ENCODE peak calls at places on chromosomes 13 and 19, in seven cellular contexts. W is tibial nerve, K is IMR-90, N is uterus, E is stomach, H is adrenal gland, A is transverse colon. D is an unnamed sample.
A peak's percentile ranks its signal among the peaks of the same experiment; 100 is the strongest.

GRCh38 chr13:112859817-112860190 is 109.2 kb upstream of the MCF2L start:
- DNase-seq in E (no peak), K (peak; percentile 82), W (peak; percentile 65), A (no peak), H (peak; percentile 76), N (peak; percentile 52), D (no peak)

GRCh38 chr19:45564131-45564780 is 20.3 kb downstream of the OPA3 start:
- DNase-seq in N (no peak), E (no peak), H (no peak), W (no peak), A (no peak), K (no peak), D (no peak)

GRCh38 chr19:49506575-49507105 is 5.8 kb upstream of the FCGRT start:
- DNase-seq in A (peak; percentile 83), E (peak; percentile 76), K (no peak), H (peak; percentile 77), N (no peak), W (peak; percentile 59), D (no peak)

GRCh38 chr19:10135551-10136334 is 16.0 kb upstream of the EIF3G start:
- DNase-seq in A (no peak), E (no peak), N (no peak), H (no peak), K (no peak), W (no peak), D (no peak)

GRCh38 chr13:50526771-50527567 is 316.5 kb downstream of the DLEU7 start:
- DNase-seq in N (no peak), E (no peak), A (peak; percentile 13), K (no peak), W (no peak), H (no peak), D (no peak)

GRCh38 chr13:96816261-96816660 is 178.0 kb downstream of the OXGR1 start:
- DNase-seq in W (peak; percentile 78), K (no peak), E (no peak), A (no peak), N (peak; percentile 19), H (no peak), D (no peak)

GRCh38 chr13:33678906-33679657 is 138.9 kb upstream of the RFC3 start:
- DNase-seq in N (peak; percentile 39), K (peak; percentile 1), W (peak; percentile 34), E (peak; percentile 83), A (peak; percentile 62), H (peak; percentile 68), D (no peak)

GRCh38 chr13:19864339-19865309 is 1.2 kb upstream of the ZMYM5 start:
- DNase-seq in A (peak; percentile 75), W (peak; percentile 88), H (peak; percentile 87), K (peak; percentile 9), E (peak; percentile 70), N (peak; percentile 67), D (no peak)

GRCh38 chr19:51552996-51553725 is 17.9 kb upstream of the ZNF175 start:
- DNase-seq in N (no peak), W (peak; percentile 54), K (peak; percentile 47), E (peak; percentile 45), H (peak; percentile 69), A (peak; percentile 43), D (no peak)

GRCh38 chr13:35699181-35699580 is 222.7 kb upstream of the MAB21L1 start:
- DNase-seq in W (no peak), N (no peak), H (no peak), E (no peak), A (no peak), K (peak; percentile 72), D (no peak)

GRCh38 chr13:27643334-27644158 is 21.9 kb downstream of the POLR1D start:
- DNase-seq in E (no peak), W (no peak), H (no peak), K (no peak), A (no peak), N (no peak), D (no peak)

GRCh38 chr13:31891472-31891871 is 140.1 kb upstream of the FRY start:
- DNase-seq in N (no peak), K (no peak), W (no peak), H (no peak), E (peak; percentile 65), A (no peak), D (no peak)

GRCh38 chr13:75993823-75994222 is 357.7 kb downstream of the LMO7 start:
- DNase-seq in W (no peak), N (no peak), E (no peak), A (no peak), K (peak; percentile 3), H (no peak), D (no peak)

GRCh38 chr19:19997656-19998268 is 41.5 kb downstream of the ZNF682 start:
- DNase-seq in H (peak; percentile 56), W (no peak), A (peak; percentile 24), E (peak; percentile 27), N (peak; percentile 15), K (no peak), D (no peak)

GRCh38 chr19:19342086-19343015 is 21.7 kb downstream of the MAU2 start:
- DNase-seq in K (peak; percentile 46), W (no peak), N (peak; percentile 32), A (peak; percentile 65), H (peak; percentile 90), E (peak; percentile 76), D (no peak)

GRCh38 chr19:14370169-14370998 is 10.9 kb upstream of the ADGRE5 start:
- DNase-seq in K (no peak), E (no peak), A (no peak), N (no peak), W (no peak), H (no peak), D (no peak)

GRCh38 chr13:28494861-28495585 is at the start of gene FLT1:
- DNase-seq in H (peak; percentile 72), E (peak; percentile 27), W (no peak), A (no peak), N (peak; percentile 63), K (peak; percentile 38), D (no peak)

GRCh38 chr13:110108348-110109139 is 198.4 kb downstream of the COL4A1 start:
- DNase-seq in E (peak; percentile 76), H (peak; percentile 94), W (peak; percentile 71), N (peak; percentile 80), A (peak; percentile 59), K (peak; percentile 88), D (peak; percentile 93)

GRCh38 chr19:14840206-14840605 is 5.2 kb upstream of the OR7A5 start:
- DNase-seq in H (no peak), E (no peak), K (no peak), A (no peak), N (no peak), W (no peak), D (no peak)

GRCh38 chr19:2495130-2495641 is 19.3 kb downstream of the GADD45B start:
- DNase-seq in E (peak; percentile 96), A (peak; percentile 93), W (peak; percentile 59), N (peak; percentile 66), H (peak; percentile 91), K (peak; percentile 40), D (no peak)

GRCh38 chr19:18297308-18297707 is 15.9 kb upstream of the JUND start:
- DNase-seq in K (peak; percentile 33), E (no peak), A (no peak), H (no peak), N (peak; percentile 49), W (no peak), D (no peak)

GRCh38 chr19:49820125-49820524 is 2.0 kb downstream of the MED25 start:
- DNase-seq in N (no peak), K (no peak), E (peak; percentile 47), H (peak; percentile 89), W (no peak), A (no peak), D (no peak)

GRCh38 chr13:27638521-27638920 is 16.8 kb downstream of the POLR1D start:
- DNase-seq in E (no peak), N (peak; percentile 24), K (peak; percentile 57), W (no peak), H (peak; percentile 80), A (no peak), D (no peak)

GRCh38 chr13:45882626-45883025 is 31.1 kb upstream of the SIAH3 start:
- DNase-seq in E (no peak), A (no peak), W (no peak), K (no peak), N (no peak), H (no peak), D (no peak)

GRCh38 chr19:24140099-24140498 is 53.1 kb downstream of the ZNF254 start:
- DNase-seq in K (peak; percentile 96), A (no peak), E (no peak), W (no peak), H (no peak), N (no peak), D (no peak)

GRCh38 chr19:17246681-17247425 is 1.1 kb upstream of the NR2F6 start:
- DNase-seq in E (peak; percentile 61), A (peak; percentile 69), H (no peak), W (no peak), K (peak; percentile 23), N (no peak), D (no peak)

GRCh38 chr13:93290503-93290902 is 63.9 kb downstream of the GPC6 start:
- DNase-seq in H (no peak), A (no peak), W (no peak), K (peak; percentile 46), E (no peak), N (no peak), D (no peak)

DNA sequence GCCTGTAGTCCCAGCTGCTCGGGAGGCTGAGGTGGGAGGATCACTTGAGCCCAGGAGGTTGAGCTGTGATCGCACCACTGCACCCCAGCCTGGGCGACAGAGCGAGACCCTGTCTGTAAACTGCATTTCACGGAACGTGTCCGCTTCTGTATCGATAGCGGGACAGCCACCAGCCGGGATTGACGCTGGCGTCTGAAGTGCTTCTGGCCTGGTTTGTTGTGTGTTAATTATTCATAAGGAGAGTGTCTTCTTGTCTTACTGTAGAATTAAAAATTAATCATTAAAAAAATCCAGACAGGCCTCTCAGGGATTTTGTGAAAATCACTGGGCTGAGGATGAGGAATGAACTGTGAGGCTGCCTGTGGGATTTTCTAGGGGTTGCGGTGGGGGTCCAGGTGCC is 16.2 kb upstream of the MISP start:
- DNase-seq in A (no peak), E (no peak), N (no peak), W (no peak), H (no peak), K (no peak), D (no peak)
- H3K4me1 ChIP-seq in A (peaks cover 9% of the 10 kb centered on the region), E (peaks cover 13% of the 10 kb centered on the region), N (no peaks in the 10 kb centered on the region), W (peaks cover 9% of the 10 kb centered on the region), H (no peaks in the 10 kb centered on the region), K (no peaks in the 10 kb centered on the region), D (peaks cover 9% of the 10 kb centered on the region)

GRCh38 chr19:13056052-13056660 is 46.5 kb downstream of the LYL1 start:
- DNase-seq in K (peak; percentile 71), A (peak; percentile 61), H (no peak), E (peak; percentile 52), N (peak; percentile 86), W (peak; percentile 53), D (no peak)
- TF ChIP-seq POLR2A in K (no peak), A (no peak), H (no peak), E (no peak), N (peak; percentile 17), W (no peak), D (no peak)

GRCh38 chr19:30936276-30936675 is 413.0 kb downstream of the TSHZ3 start:
- DNase-seq in W (no peak), E (no peak), A (no peak), N (no peak), K (no peak), H (no peak), D (peak; percentile 53)
- H3K4me1 ChIP-seq in W (no peaks in the 10 kb centered on the region), E (no peaks in the 10 kb centered on the region), A (no peaks in the 10 kb centered on the region), N (no peaks in the 10 kb centered on the region), K (no peaks in the 10 kb centered on the region), H (no peaks in the 10 kb centered on the region), D (no peaks in the 10 kb centered on the region)

DNA sequence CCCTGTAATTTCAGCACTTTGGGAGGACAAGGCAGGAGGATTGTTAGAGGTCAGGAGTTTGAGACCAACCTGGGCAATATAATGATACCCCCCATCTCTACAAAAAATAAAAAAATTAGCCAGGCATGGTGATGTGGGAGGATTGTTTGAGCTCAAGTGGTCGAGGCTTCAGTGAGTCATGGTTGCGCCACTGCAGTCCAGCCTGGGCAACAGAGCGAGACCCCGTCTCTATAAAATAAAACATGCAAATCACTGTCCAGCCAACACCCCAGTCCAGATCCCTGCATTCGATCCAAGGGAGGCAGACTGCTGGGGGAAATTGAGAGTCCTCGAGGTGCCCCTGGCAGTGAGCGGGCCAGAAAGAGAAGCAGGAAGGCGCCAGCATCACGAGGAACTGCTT is 7.0 kb downstream of the CYTH2 start:
- DNase-seq in E (no peak), K (no peak), N (no peak), H (no peak), W (no peak), A (no peak), D (no peak)
- TF ChIP-seq POLR2A in E (no peak), K (no peak), N (no peak), H (no peak), W (no peak), A (no peak), D (no peak)

D was measured in esophagus muscularis mucosa.